ENCODE peak calls at places on chromosomes 7 and 10, in eight cellular contexts. One of them, this sample, is unnamed.
A peak's percentile ranks its signal among the peaks of the same experiment; 100 is the strongest.

GRCh38 chr10:48274636-48275035 is at the start of gene FRMPD2:
- DNase-seq in vagina: no peak
- DNase-seq in uterus: no peak
- DNase-seq in kidney epithelial cell: no peak
- DNase-seq in mammary epithelial cell: no peak
- DNase-seq in astrocyte of the cerebellum: no peak
- DNase-seq in Peyer's patch: no peak
- DNase-seq in neuronal stem cell: peak; percentile 44
- DNase-seq in this sample: no peak

GRCh38 chr10:32956365-32957197 is 1.4 kb downstream of the ITGB1 start:
- DNase-seq in astrocyte of the cerebellum: no peak
- DNase-seq in mammary epithelial cell: peak; percentile 16
- DNase-seq in neuronal stem cell: no peak
- DNase-seq in vagina: no peak
- DNase-seq in Peyer's patch: no peak
- DNase-seq in kidney epithelial cell: no peak
- DNase-seq in uterus: no peak
- DNase-seq in this sample: no peak

GRCh38 chr7:100867796-100868485 is 754 bp downstream of the TRIP6 start:
- DNase-seq in uterus: peak; percentile 41
- DNase-seq in neuronal stem cell: no peak
- DNase-seq in kidney epithelial cell: no peak
- DNase-seq in mammary epithelial cell: peak; percentile 27
- DNase-seq in astrocyte of the cerebellum: no peak
- DNase-seq in vagina: no peak
- DNase-seq in Peyer's patch: no peak
- DNase-seq in this sample: peak; percentile 78

GRCh38 chr7:138838166-138838565 is 40.2 kb upstream of the ATP6V0A4 start:
- DNase-seq in neuronal stem cell: no peak
- DNase-seq in kidney epithelial cell: no peak
- DNase-seq in mammary epithelial cell: no peak
- DNase-seq in Peyer's patch: no peak
- DNase-seq in astrocyte of the cerebellum: no peak
- DNase-seq in uterus: no peak
- DNase-seq in vagina: no peak
- DNase-seq in this sample: no peak

GRCh38 chr10:73837072-73837471 is 25.7 kb upstream of the NDST2 start:
- DNase-seq in kidney epithelial cell: no peak
- DNase-seq in astrocyte of the cerebellum: no peak
- DNase-seq in Peyer's patch: no peak
- DNase-seq in neuronal stem cell: no peak
- DNase-seq in vagina: no peak
- DNase-seq in mammary epithelial cell: no peak
- DNase-seq in uterus: no peak
- DNase-seq in this sample: no peak

GRCh38 chr10:102633282-102633681 is 11.0 kb upstream of the TRIM8 start:
- DNase-seq in mammary epithelial cell: no peak
- DNase-seq in astrocyte of the cerebellum: no peak
- DNase-seq in kidney epithelial cell: no peak
- DNase-seq in uterus: no peak
- DNase-seq in neuronal stem cell: no peak
- DNase-seq in vagina: no peak
- DNase-seq in Peyer's patch: no peak
- DNase-seq in this sample: peak; percentile 56

GRCh38 chr7:8362723-8363369 is 70.6 kb upstream of the NXPH1 start:
- DNase-seq in astrocyte of the cerebellum: no peak
- DNase-seq in neuronal stem cell: no peak
- DNase-seq in Peyer's patch: no peak
- DNase-seq in vagina: no peak
- DNase-seq in kidney epithelial cell: no peak
- DNase-seq in uterus: no peak
- DNase-seq in mammary epithelial cell: no peak
- DNase-seq in this sample: no peak

GRCh38 chr7:78379148-78379547 is 580.6 kb downstream of the PHTF2 start:
- DNase-seq in vagina: no peak
- DNase-seq in uterus: no peak
- DNase-seq in Peyer's patch: no peak
- DNase-seq in kidney epithelial cell: no peak
- DNase-seq in neuronal stem cell: no peak
- DNase-seq in astrocyte of the cerebellum: no peak
- DNase-seq in mammary epithelial cell: no peak
- DNase-seq in this sample: no peak

GRCh38 chr10:19824397-19825342 is 8.4 kb downstream of the PLXDC2 start:
- DNase-seq in vagina: no peak
- DNase-seq in mammary epithelial cell: no peak
- DNase-seq in Peyer's patch: no peak
- DNase-seq in astrocyte of the cerebellum: no peak
- DNase-seq in uterus: no peak
- DNase-seq in kidney epithelial cell: no peak
- DNase-seq in neuronal stem cell: no peak
- DNase-seq in this sample: no peak

GRCh38 chr10:77118603-77119282 is 518.9 kb downstream of the KCNMA1 start:
- DNase-seq in Peyer's patch: no peak
- DNase-seq in neuronal stem cell: no peak
- DNase-seq in uterus: no peak
- DNase-seq in mammary epithelial cell: no peak
- DNase-seq in astrocyte of the cerebellum: no peak
- DNase-seq in kidney epithelial cell: no peak
- DNase-seq in vagina: no peak
- DNase-seq in this sample: no peak

GRCh38 chr7:76191783-76192240 is 9.9 kb upstream of the SRRM3 start:
- DNase-seq in mammary epithelial cell: peak; percentile 32
- DNase-seq in Peyer's patch: no peak
- DNase-seq in astrocyte of the cerebellum: no peak
- DNase-seq in vagina: no peak
- DNase-seq in uterus: no peak
- DNase-seq in kidney epithelial cell: no peak
- DNase-seq in neuronal stem cell: no peak
- DNase-seq in this sample: no peak

GRCh38 chr7:30116771-30117170 is 18.0 kb upstream of the MTURN start:
- DNase-seq in uterus: no peak
- DNase-seq in Peyer's patch: no peak
- DNase-seq in kidney epithelial cell: no peak
- DNase-seq in mammary epithelial cell: no peak
- DNase-seq in vagina: no peak
- DNase-seq in neuronal stem cell: no peak
- DNase-seq in astrocyte of the cerebellum: no peak
- DNase-seq in this sample: no peak

GRCh38 chr10:21403256-21404015 is 122.0 kb downstream of the SKIDA1 start:
- DNase-seq in vagina: no peak
- DNase-seq in uterus: no peak
- DNase-seq in neuronal stem cell: no peak
- DNase-seq in mammary epithelial cell: no peak
- DNase-seq in Peyer's patch: no peak
- DNase-seq in kidney epithelial cell: no peak
- DNase-seq in astrocyte of the cerebellum: no peak
- DNase-seq in this sample: no peak

GRCh38 chr10:112812571-112812970 is 137.5 kb upstream of the TCF7L2 start:
- DNase-seq in astrocyte of the cerebellum: no peak
- DNase-seq in mammary epithelial cell: no peak
- DNase-seq in uterus: no peak
- DNase-seq in Peyer's patch: no peak
- DNase-seq in vagina: no peak
- DNase-seq in neuronal stem cell: no peak
- DNase-seq in kidney epithelial cell: no peak
- DNase-seq in this sample: no peak

GRCh38 chr10:78196964-78197363 is 163.3 kb downstream of the RPS24 start:
- DNase-seq in kidney epithelial cell: peak; percentile 28
- DNase-seq in mammary epithelial cell: peak; percentile 95
- DNase-seq in uterus: no peak
- DNase-seq in Peyer's patch: no peak
- DNase-seq in neuronal stem cell: no peak
- DNase-seq in astrocyte of the cerebellum: no peak
- DNase-seq in vagina: no peak
- DNase-seq in this sample: no peak

GRCh38 chr10:113026679-113027078 is 76.6 kb downstream of the TCF7L2 start:
- DNase-seq in astrocyte of the cerebellum: peak; percentile 98
- DNase-seq in vagina: no peak
- DNase-seq in neuronal stem cell: no peak
- DNase-seq in kidney epithelial cell: no peak
- DNase-seq in uterus: no peak
- DNase-seq in mammary epithelial cell: no peak
- DNase-seq in Peyer's patch: no peak
- DNase-seq in this sample: no peak

GRCh38 chr7:158740657-158741293 is 36.2 kb upstream of the NCAPG2 start:
- DNase-seq in uterus: peak; percentile 69
- DNase-seq in mammary epithelial cell: no peak
- DNase-seq in astrocyte of the cerebellum: peak; percentile 71
- DNase-seq in vagina: no peak
- DNase-seq in kidney epithelial cell: no peak
- DNase-seq in neuronal stem cell: no peak
- DNase-seq in Peyer's patch: no peak
- DNase-seq in this sample: peak; percentile 39

GRCh38 chr10:108439397-108439796 is 1274.9 kb upstream of the SORCS1 start:
- DNase-seq in astrocyte of the cerebellum: no peak
- DNase-seq in mammary epithelial cell: no peak
- DNase-seq in vagina: no peak
- DNase-seq in neuronal stem cell: no peak
- DNase-seq in Peyer's patch: no peak
- DNase-seq in kidney epithelial cell: no peak
- DNase-seq in uterus: no peak
- DNase-seq in this sample: no peak

DNA sequence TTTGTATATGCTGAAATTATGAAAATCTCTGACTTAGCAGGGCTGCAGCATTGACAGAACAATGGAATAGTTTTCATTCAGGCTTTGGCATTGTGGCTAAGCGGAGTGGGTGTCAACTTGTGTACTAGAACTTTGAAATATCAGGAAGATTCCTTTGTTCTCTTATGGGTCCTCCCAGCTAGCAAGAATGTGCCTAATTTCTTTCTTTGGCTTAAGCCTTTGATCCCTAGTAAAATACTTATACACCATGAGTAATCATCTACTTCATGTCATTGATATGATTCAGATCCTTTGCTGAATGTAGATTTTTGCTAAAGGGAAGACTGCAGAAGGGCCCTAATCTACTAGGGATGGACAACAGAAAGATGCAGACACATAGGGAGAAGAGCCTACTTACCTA is 6.2 kb downstream of the AVL9 start:
- DNase-seq in Peyer's patch: no peak
- DNase-seq in vagina: no peak
- DNase-seq in uterus: no peak
- DNase-seq in mammary epithelial cell: peak; percentile 54
- DNase-seq in kidney epithelial cell: no peak
- DNase-seq in astrocyte of the cerebellum: no peak
- DNase-seq in neuronal stem cell: no peak
- DNase-seq in this sample: no peak
- H3K4me3 ChIP-seq in Peyer's patch: no peak overlapping the region
- H3K4me3 ChIP-seq in vagina: no peak overlapping the region
- H3K4me3 ChIP-seq in uterus: no peak overlapping the region
- H3K4me3 ChIP-seq in mammary epithelial cell: no peak overlapping the region
- H3K4me3 ChIP-seq in kidney epithelial cell: no peak overlapping the region
- H3K4me3 ChIP-seq in astrocyte of the cerebellum: no peak overlapping the region
- H3K4me3 ChIP-seq in neuronal stem cell: no peak overlapping the region
- H3K4me3 ChIP-seq in this sample: no peak overlapping the region

GRCh38 chr7:12402365-12402725 is 1.3 kb downstream of the VWDE start:
- DNase-seq in neuronal stem cell: no peak
- DNase-seq in astrocyte of the cerebellum: no peak
- DNase-seq in mammary epithelial cell: no peak
- DNase-seq in Peyer's patch: no peak
- DNase-seq in kidney epithelial cell: no peak
- DNase-seq in uterus: no peak
- DNase-seq in vagina: no peak
- DNase-seq in this sample: no peak
- H3K4me3 ChIP-seq in neuronal stem cell: no peak overlapping the region
- H3K4me3 ChIP-seq in astrocyte of the cerebellum: no peak overlapping the region
- H3K4me3 ChIP-seq in mammary epithelial cell: no peak overlapping the region
- H3K4me3 ChIP-seq in Peyer's patch: no peak overlapping the region
- H3K4me3 ChIP-seq in kidney epithelial cell: no peak overlapping the region
- H3K4me3 ChIP-seq in uterus: no peak overlapping the region
- H3K4me3 ChIP-seq in vagina: no peak overlapping the region
- H3K4me3 ChIP-seq in this sample: no peak overlapping the region

GRCh38 chr10:76072384-76072783 is 641.0 kb downstream of the LRMDA start:
- DNase-seq in kidney epithelial cell: no peak
- DNase-seq in uterus: no peak
- DNase-seq in vagina: no peak
- DNase-seq in Peyer's patch: no peak
- DNase-seq in astrocyte of the cerebellum: no peak
- DNase-seq in mammary epithelial cell: no peak
- DNase-seq in neuronal stem cell: no peak
- DNase-seq in this sample: no peak

GRCh38 chr10:76070861-76071260 is 639.4 kb downstream of the LRMDA start:
- DNase-seq in kidney epithelial cell: no peak
- DNase-seq in mammary epithelial cell: no peak
- DNase-seq in uterus: no peak
- DNase-seq in vagina: no peak
- DNase-seq in neuronal stem cell: no peak
- DNase-seq in astrocyte of the cerebellum: no peak
- DNase-seq in Peyer's patch: no peak
- DNase-seq in this sample: no peak

GRCh38 chr10:76074659-76075058 is 643.2 kb downstream of the LRMDA start:
- DNase-seq in vagina: no peak
- DNase-seq in mammary epithelial cell: no peak
- DNase-seq in neuronal stem cell: no peak
- DNase-seq in Peyer's patch: no peak
- DNase-seq in uterus: no peak
- DNase-seq in kidney epithelial cell: no peak
- DNase-seq in astrocyte of the cerebellum: no peak
- DNase-seq in this sample: no peak

GRCh38 chr10:76071638-76072317 is 640.4 kb downstream of the LRMDA start:
- DNase-seq in Peyer's patch: no peak
- DNase-seq in astrocyte of the cerebellum: peak; percentile 41
- DNase-seq in mammary epithelial cell: no peak
- DNase-seq in neuronal stem cell: no peak
- DNase-seq in vagina: no peak
- DNase-seq in kidney epithelial cell: no peak
- DNase-seq in uterus: no peak
- DNase-seq in this sample: no peak

GRCh38 chr10:76073524-76073923 is 642.1 kb downstream of the LRMDA start:
- DNase-seq in mammary epithelial cell: no peak
- DNase-seq in Peyer's patch: no peak
- DNase-seq in kidney epithelial cell: no peak
- DNase-seq in uterus: no peak
- DNase-seq in vagina: no peak
- DNase-seq in neuronal stem cell: no peak
- DNase-seq in astrocyte of the cerebellum: no peak
- DNase-seq in this sample: no peak
- H3K4me3 ChIP-seq in mammary epithelial cell: no peak overlapping the region
- H3K4me3 ChIP-seq in Peyer's patch: no peak overlapping the region
- H3K4me3 ChIP-seq in kidney epithelial cell: no peak overlapping the region
- H3K4me3 ChIP-seq in uterus: no peak overlapping the region
- H3K4me3 ChIP-seq in vagina: no peak overlapping the region
- H3K4me3 ChIP-seq in neuronal stem cell: no peak overlapping the region
- H3K4me3 ChIP-seq in astrocyte of the cerebellum: no peak overlapping the region
- H3K4me3 ChIP-seq in this sample: no peak overlapping the region

DNA sequence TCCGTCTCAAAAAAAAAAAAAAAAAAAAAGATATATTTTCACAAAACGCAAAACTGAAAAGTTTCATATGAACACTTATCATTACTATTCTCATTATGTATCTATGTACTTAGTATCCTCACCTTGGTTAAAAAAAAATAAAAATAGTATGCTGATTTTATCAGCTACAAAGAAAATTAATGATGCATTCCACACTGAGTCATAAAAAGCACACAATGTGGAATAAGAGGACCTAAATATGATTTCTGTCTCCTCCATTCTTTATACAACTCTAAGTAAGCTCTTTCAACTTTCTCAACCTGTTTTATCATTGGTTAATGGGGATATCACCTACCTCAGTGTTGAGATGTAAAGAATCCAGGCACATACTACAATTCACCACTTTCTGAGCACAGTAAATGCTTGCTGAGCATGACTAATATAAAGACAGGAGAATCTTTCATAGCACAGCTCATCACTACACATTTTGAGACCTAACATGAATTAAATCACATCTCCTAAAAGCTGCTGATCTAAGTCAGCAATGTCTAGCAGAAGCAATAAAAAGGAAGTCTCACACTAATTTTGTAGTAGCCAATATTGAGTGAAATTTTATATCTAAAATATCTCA is 2.7 kb downstream of the SNX13 start:
- DNase-seq in Peyer's patch: no peak
- DNase-seq in astrocyte of the cerebellum: no peak
- DNase-seq in vagina: no peak
- DNase-seq in kidney epithelial cell: no peak
- DNase-seq in neuronal stem cell: no peak
- DNase-seq in mammary epithelial cell: peak; percentile 26
- DNase-seq in uterus: no peak
- DNase-seq in this sample: no peak
- H3K4me3 ChIP-seq in Peyer's patch: no peak overlapping the region
- H3K4me3 ChIP-seq in astrocyte of the cerebellum: no peak overlapping the region
- H3K4me3 ChIP-seq in vagina: peak overlapping the region; percentile 93
- H3K4me3 ChIP-seq in kidney epithelial cell: no peak overlapping the region
- H3K4me3 ChIP-seq in neuronal stem cell: no peak overlapping the region
- H3K4me3 ChIP-seq in mammary epithelial cell: no peak overlapping the region
- H3K4me3 ChIP-seq in uterus: no peak overlapping the region
- H3K4me3 ChIP-seq in this sample: no peak overlapping the region